ENCODE peak calls at places on chromosomes 6 and 20, in four cellular contexts. D, G, E and P are unnamed samples.

GRCh38 chr6:43748765-43749164 is 21.2 kb upstream of the VEGFA start:
- ATAC-seq in D (no peak), G (no peak), E (no peak), P (no peak)

GRCh38 chr6:37257634-37258404 is at the start of the genes TBC1D22B and TMEM217:
- ATAC-seq in D (peak; percentile 100), G (peak; percentile 100), E (peak; percentile 99), P (peak; percentile 100)

GRCh38 chr6:42891199-42891722 is 11.8 kb downstream of the RPL7L1 start:
- ATAC-seq in D (no peak), G (no peak), E (no peak), P (no peak)

GRCh38 chr6:116631379-116631990 is 15.2 kb downstream of the RSPH4A start:
- ATAC-seq in D (no peak), G (no peak), E (no peak), P (peak; percentile 50)

GRCh38 chr20:63317061-63317460 is 24.1 kb downstream of the COL20A1 start:
- ATAC-seq in D (no peak), G (no peak), E (no peak), P (no peak)

GRCh38 chr6:106116125-106116524 is 30.0 kb downstream of the PRDM1 start:
- ATAC-seq in D (no peak), G (no peak), E (no peak), P (no peak)

GRCh38 chr6:20680697-20681165 is 146.5 kb downstream of the CDKAL1 start:
- ATAC-seq in D (no peak), G (no peak), E (no peak), P (no peak)

GRCh38 chr6:33672808-33673207 is 38.7 kb downstream of the UQCC2 start:
- ATAC-seq in D (peak; percentile 90), G (peak; percentile 93), E (peak; percentile 91), P (peak; percentile 79)

GRCh38 chr20:9407805-9408421 is 106.5 kb upstream of the LAMP5 start:
- ATAC-seq in D (peak; percentile 97), G (no peak), E (peak; percentile 88), P (peak; percentile 58)

GRCh38 chr6:31300797-31301196 is 28.9 kb upstream of the HLA-C start:
- ATAC-seq in D (no peak), G (no peak), E (no peak), P (no peak)

GRCh38 chr6:2203264-2203663 is 42.1 kb downstream of the GMDS start:
- ATAC-seq in D (no peak), G (peak; percentile 67), E (no peak), P (no peak)

GRCh38 chr6:73580247-73581149 is 59.7 kb upstream of the EEF1A1 start:
- ATAC-seq in D (peak; percentile 95), G (peak; percentile 80), E (peak; percentile 97), P (peak; percentile 96)
- TF ChIP-seq POLR2A in D (no peak), G (peak; percentile 69), E (no peak), P (no peak)

GRCh38 chr20:33811763-33812672 is 870 bp downstream of the CHMP4B start:
- ATAC-seq in D (peak; percentile 57), G (no peak), E (peak; percentile 72), P (peak; percentile 49)
- TF ChIP-seq POLR2A in D (no peak), G (no peak), E (peak; percentile 40), P (no peak)

GRCh38 chr20:34709044-34709835 is 5.1 kb downstream of the TP53INP2 start:
- ATAC-seq in D (peak; percentile 79), G (peak; percentile 14), E (peak; percentile 87), P (peak; percentile 86)
- TF ChIP-seq POLR2A in D (peak; percentile 19), G (no peak), E (peak; percentile 38), P (peak; percentile 32)

DNA sequence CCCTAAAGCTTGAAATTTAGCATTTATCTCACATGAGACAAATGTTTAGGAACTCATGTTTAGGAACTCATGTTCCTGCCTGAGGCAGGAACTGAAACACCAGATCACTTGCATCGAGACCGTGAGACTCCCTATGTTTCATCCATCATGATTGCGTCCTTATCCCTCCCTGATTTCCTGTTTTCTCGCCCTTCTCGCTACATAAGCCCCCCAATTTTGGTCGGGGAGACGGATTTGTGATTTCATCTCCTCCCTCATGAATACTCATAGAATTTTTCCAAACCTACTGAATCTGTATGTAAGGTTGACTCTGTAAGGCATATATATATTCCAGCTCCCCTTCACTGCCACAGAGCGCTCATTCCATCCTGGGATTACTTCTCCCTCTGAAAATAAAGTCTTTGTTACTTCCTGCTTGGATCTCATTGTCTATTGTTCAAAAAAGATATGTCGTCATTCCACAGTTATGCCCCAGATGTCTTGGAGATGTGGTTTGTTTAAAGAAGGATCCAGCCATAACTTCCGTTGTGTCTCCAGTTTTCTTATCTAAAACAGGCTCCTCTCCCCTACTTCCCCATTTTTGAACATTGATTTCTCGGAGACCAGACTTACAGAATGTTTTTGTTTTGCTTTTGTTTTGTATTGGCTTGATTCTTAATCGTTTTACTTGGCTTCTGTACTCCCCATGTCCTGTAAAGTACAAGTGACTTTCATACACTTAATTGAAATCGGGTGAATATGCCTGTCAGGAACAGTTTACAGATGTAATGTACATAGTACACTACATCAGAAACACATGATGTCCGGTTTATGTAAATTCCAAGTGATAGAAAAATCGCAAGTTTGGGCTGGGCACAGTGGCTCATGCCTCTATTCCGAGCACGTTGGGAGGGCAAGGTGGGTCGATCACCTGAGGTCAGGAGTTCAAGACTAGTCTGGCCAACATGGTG is 118.7 kb downstream of the HFE start:
- ATAC-seq in D (peak; percentile 64), G (no peak), E (peak; percentile 54), P (peak; percentile 16)
- TF ChIP-seq POLR2A in D (no peak), G (peak; percentile 4), E (peak; percentile 3), P (no peak)

GRCh38 chr6:162770955-162771354 is 43.2 kb downstream of the PACRG start:
- ATAC-seq in D (no peak), G (no peak), E (no peak), P (no peak)

GRCh38 chr6:162770136-162770535 is 42.4 kb downstream of the PACRG start:
- ATAC-seq in D (no peak), G (no peak), E (no peak), P (no peak)

GRCh38 chr6:162765251-162765650 is 37.5 kb downstream of the PACRG start:
- ATAC-seq in D (no peak), G (no peak), E (no peak), P (no peak)
- TF ChIP-seq POLR2A in D (no peak), G (no peak), E (no peak), P (no peak)

DNA sequence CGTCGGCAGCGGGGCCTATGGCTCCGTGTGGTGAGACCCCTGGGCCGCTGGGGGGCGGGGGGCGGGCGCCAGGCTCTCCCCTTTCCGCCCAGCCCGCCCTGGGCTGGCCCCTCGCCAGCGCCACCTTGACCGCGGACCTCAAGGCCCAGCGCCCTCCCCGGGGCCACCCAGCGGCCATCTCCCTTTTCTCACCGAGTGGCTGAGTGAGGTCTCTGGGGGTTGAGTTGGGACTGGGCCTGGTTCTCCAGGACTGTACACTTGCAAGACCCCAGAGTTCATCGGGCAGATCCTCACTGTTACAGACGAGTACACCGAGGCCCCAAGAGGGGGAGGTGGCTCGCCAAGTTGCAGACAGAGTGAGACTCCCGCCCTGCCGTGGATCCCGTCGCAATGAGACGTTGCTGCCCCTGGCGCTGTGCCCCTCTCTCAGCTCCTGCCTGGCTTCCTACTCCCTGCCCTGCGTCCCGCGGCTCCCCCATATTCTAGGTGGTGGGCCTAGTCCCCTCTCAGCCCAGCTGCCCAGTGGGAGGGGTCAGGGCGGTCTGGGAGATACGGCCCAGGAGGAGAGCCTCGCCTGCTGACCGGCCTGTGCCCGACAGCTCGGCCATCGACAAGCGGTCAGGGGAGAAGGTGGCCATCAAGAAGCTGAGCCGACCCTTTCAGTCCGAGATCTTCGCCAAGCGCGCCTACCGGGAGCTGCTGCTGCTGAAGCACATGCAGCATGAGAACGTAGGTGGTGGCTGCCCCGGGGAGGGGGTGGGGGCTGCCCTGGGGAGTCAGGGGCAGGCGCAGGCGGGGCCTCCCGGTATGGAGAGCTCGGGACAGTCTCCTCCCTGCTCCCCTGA is 581 bp downstream of the MAPK13 start:
- ATAC-seq in D (no peak), G (no peak), E (peak; percentile 52), P (peak; percentile 29)
- TF ChIP-seq POLR2A in D (no peak), G (no peak), E (no peak), P (no peak)